ENCODE peak calls at places on chromosomes 2 and 18, in six cellular contexts. One of them, this sample, is unnamed.

GRCh38 chr2:133892352-133892913 is 324.2 kb upstream of the NCKAP5 start:
- DNase-seq in aorta: no peak
- DNase-seq in neuronal stem cell: no peak
- DNase-seq in MM.1S: no peak
- DNase-seq in CD8-positive, alpha-beta T cell: no peak
- DNase-seq in effector memory CD4-positive, alpha-beta T cell: no peak
- DNase-seq in this sample: no peak

GRCh38 chr2:18934886-18935285 is 345.5 kb upstream of the NT5C1B start:
- DNase-seq in neuronal stem cell: no peak
- DNase-seq in MM.1S: no peak
- DNase-seq in CD8-positive, alpha-beta T cell: no peak
- DNase-seq in aorta: no peak
- DNase-seq in effector memory CD4-positive, alpha-beta T cell: no peak
- DNase-seq in this sample: no peak

GRCh38 chr2:44980786-44981713 is 28.2 kb downstream of the SIX2 start:
- DNase-seq in MM.1S: no peak
- DNase-seq in CD8-positive, alpha-beta T cell: no peak
- DNase-seq in neuronal stem cell: no peak
- DNase-seq in aorta: no peak
- DNase-seq in effector memory CD4-positive, alpha-beta T cell: no peak
- DNase-seq in this sample: no peak

GRCh38 chr18:74906189-74906588 is 302.8 kb downstream of the PTGR3 start:
- DNase-seq in aorta: no peak
- DNase-seq in MM.1S: no peak
- DNase-seq in CD8-positive, alpha-beta T cell: no peak
- DNase-seq in neuronal stem cell: no peak
- DNase-seq in effector memory CD4-positive, alpha-beta T cell: no peak
- DNase-seq in this sample: no peak

GRCh38 chr2:231905026-231905425 is 21.2 kb downstream of the NPPC start:
- DNase-seq in aorta: peak
- DNase-seq in CD8-positive, alpha-beta T cell: no peak
- DNase-seq in MM.1S: no peak
- DNase-seq in neuronal stem cell: no peak
- DNase-seq in effector memory CD4-positive, alpha-beta T cell: no peak
- DNase-seq in this sample: no peak

GRCh38 chr2:176269319-176270099 is at the start of gene MTX2:
- DNase-seq in CD8-positive, alpha-beta T cell: peak
- DNase-seq in aorta: peak
- DNase-seq in effector memory CD4-positive, alpha-beta T cell: peak
- DNase-seq in MM.1S: peak
- DNase-seq in neuronal stem cell: peak
- DNase-seq in this sample: peak

GRCh38 chr2:44246436-44246835 is 28.8 kb upstream of the SLC3A1 start:
- DNase-seq in effector memory CD4-positive, alpha-beta T cell: no peak
- DNase-seq in CD8-positive, alpha-beta T cell: no peak
- DNase-seq in MM.1S: no peak
- DNase-seq in aorta: no peak
- DNase-seq in neuronal stem cell: no peak
- DNase-seq in this sample: no peak

GRCh38 chr2:177998006-177998405 is 74.6 kb downstream of the PDE11A start:
- DNase-seq in MM.1S: no peak
- DNase-seq in CD8-positive, alpha-beta T cell: no peak
- DNase-seq in effector memory CD4-positive, alpha-beta T cell: no peak
- DNase-seq in aorta: no peak
- DNase-seq in neuronal stem cell: no peak
- DNase-seq in this sample: no peak

GRCh38 chr18:55566456-55566935 is 21.5 kb downstream of the TCF4 start:
- DNase-seq in neuronal stem cell: no peak
- DNase-seq in MM.1S: no peak
- DNase-seq in CD8-positive, alpha-beta T cell: no peak
- DNase-seq in effector memory CD4-positive, alpha-beta T cell: no peak
- DNase-seq in aorta: no peak
- DNase-seq in this sample: no peak

GRCh38 chr2:232230557-232230956 is 148.0 kb upstream of the ALPP start:
- DNase-seq in CD8-positive, alpha-beta T cell: no peak
- DNase-seq in aorta: no peak
- DNase-seq in neuronal stem cell: peak
- DNase-seq in effector memory CD4-positive, alpha-beta T cell: no peak
- DNase-seq in MM.1S: peak
- DNase-seq in this sample: peak

GRCh38 chr2:227471924-227472264 is at the start of gene AGFG1:
- DNase-seq in effector memory CD4-positive, alpha-beta T cell: peak
- DNase-seq in MM.1S: peak
- DNase-seq in aorta: peak
- DNase-seq in CD8-positive, alpha-beta T cell: peak
- DNase-seq in neuronal stem cell: peak
- DNase-seq in this sample: peak

GRCh38 chr2:191265311-191266170 is 20.3 kb downstream of the MYO1B start:
- DNase-seq in aorta: no peak
- DNase-seq in CD8-positive, alpha-beta T cell: no peak
- DNase-seq in effector memory CD4-positive, alpha-beta T cell: no peak
- DNase-seq in neuronal stem cell: no peak
- DNase-seq in MM.1S: no peak
- DNase-seq in this sample: no peak

GRCh38 chr2:75003276-75003675 is 44.8 kb downstream of the POLE4 start:
- DNase-seq in neuronal stem cell: no peak
- DNase-seq in aorta: no peak
- DNase-seq in CD8-positive, alpha-beta T cell: no peak
- DNase-seq in effector memory CD4-positive, alpha-beta T cell: no peak
- DNase-seq in MM.1S: no peak
- DNase-seq in this sample: no peak

GRCh38 chr2:39875182-39875913 is 96.3 kb upstream of the THUMPD2 start:
- DNase-seq in effector memory CD4-positive, alpha-beta T cell: no peak
- DNase-seq in aorta: no peak
- DNase-seq in CD8-positive, alpha-beta T cell: no peak
- DNase-seq in MM.1S: no peak
- DNase-seq in neuronal stem cell: no peak
- DNase-seq in this sample: no peak

GRCh38 chr2:59540864-59541263 is 1012.6 kb downstream of the BCL11A start:
- DNase-seq in MM.1S: no peak
- DNase-seq in effector memory CD4-positive, alpha-beta T cell: no peak
- DNase-seq in CD8-positive, alpha-beta T cell: no peak
- DNase-seq in aorta: no peak
- DNase-seq in neuronal stem cell: no peak
- DNase-seq in this sample: no peak

GRCh38 chr2:71798266-71799012 is 345.1 kb downstream of the DYSF start:
- DNase-seq in CD8-positive, alpha-beta T cell: no peak
- DNase-seq in aorta: peak
- DNase-seq in MM.1S: peak
- DNase-seq in effector memory CD4-positive, alpha-beta T cell: no peak
- DNase-seq in neuronal stem cell: peak
- DNase-seq in this sample: peak

GRCh38 chr2:88161446-88161845 is 8.7 kb upstream of the THNSL2 start:
- DNase-seq in CD8-positive, alpha-beta T cell: no peak
- DNase-seq in MM.1S: no peak
- DNase-seq in effector memory CD4-positive, alpha-beta T cell: no peak
- DNase-seq in neuronal stem cell: no peak
- DNase-seq in aorta: no peak
- DNase-seq in this sample: no peak

GRCh38 chr2:104849618-104850097 is 4.3 kb upstream of the POU3F3 start:
- DNase-seq in aorta: no peak
- DNase-seq in MM.1S: peak
- DNase-seq in neuronal stem cell: no peak
- DNase-seq in CD8-positive, alpha-beta T cell: no peak
- DNase-seq in effector memory CD4-positive, alpha-beta T cell: no peak
- DNase-seq in this sample: peak

GRCh38 chr18:26493021-26493420 is 55.3 kb downstream of the KCTD1 start:
- DNase-seq in MM.1S: no peak
- DNase-seq in CD8-positive, alpha-beta T cell: no peak
- DNase-seq in effector memory CD4-positive, alpha-beta T cell: no peak
- DNase-seq in aorta: no peak
- DNase-seq in neuronal stem cell: no peak
- DNase-seq in this sample: no peak

GRCh38 chr18:59621027-59621426 is 76.2 kb downstream of the CCBE1 start:
- DNase-seq in MM.1S: no peak
- DNase-seq in CD8-positive, alpha-beta T cell: no peak
- DNase-seq in aorta: no peak
- DNase-seq in neuronal stem cell: no peak
- DNase-seq in effector memory CD4-positive, alpha-beta T cell: no peak
- DNase-seq in this sample: no peak

GRCh38 chr2:200703132-200703925 is 108.4 kb upstream of the BZW1 start:
- DNase-seq in neuronal stem cell: peak
- DNase-seq in aorta: no peak
- DNase-seq in MM.1S: peak
- DNase-seq in CD8-positive, alpha-beta T cell: no peak
- DNase-seq in effector memory CD4-positive, alpha-beta T cell: no peak
- DNase-seq in this sample: peak

GRCh38 chr18:63315879-63316278 is 3.7 kb downstream of the BCL2 start:
- DNase-seq in MM.1S: peak
- DNase-seq in aorta: no peak
- DNase-seq in effector memory CD4-positive, alpha-beta T cell: no peak
- DNase-seq in neuronal stem cell: no peak
- DNase-seq in CD8-positive, alpha-beta T cell: no peak
- DNase-seq in this sample: no peak

GRCh38 chr18:63317982-63318881 is 1.3 kb downstream of the BCL2 start:
- DNase-seq in effector memory CD4-positive, alpha-beta T cell: peak
- DNase-seq in MM.1S: peak
- DNase-seq in aorta: peak
- DNase-seq in CD8-positive, alpha-beta T cell: peak
- DNase-seq in neuronal stem cell: no peak
- DNase-seq in this sample: peak

GRCh38 chr18:63317556-63317946 is 2.0 kb downstream of the BCL2 start:
- DNase-seq in MM.1S: peak
- DNase-seq in neuronal stem cell: no peak
- DNase-seq in effector memory CD4-positive, alpha-beta T cell: no peak
- DNase-seq in aorta: no peak
- DNase-seq in CD8-positive, alpha-beta T cell: no peak
- DNase-seq in this sample: peak

GRCh38 chr18:63314991-63315662 is 4.4 kb downstream of the BCL2 start:
- DNase-seq in MM.1S: no peak
- DNase-seq in neuronal stem cell: no peak
- DNase-seq in aorta: no peak
- DNase-seq in effector memory CD4-positive, alpha-beta T cell: no peak
- DNase-seq in CD8-positive, alpha-beta T cell: no peak
- DNase-seq in this sample: peak

GRCh38 chr18:63316612-63317555 is 2.7 kb downstream of the BCL2 start:
- DNase-seq in neuronal stem cell: no peak
- DNase-seq in effector memory CD4-positive, alpha-beta T cell: no peak
- DNase-seq in aorta: no peak
- DNase-seq in MM.1S: peak
- DNase-seq in CD8-positive, alpha-beta T cell: no peak
- DNase-seq in this sample: peak
- H3K27ac ChIP-seq in neuronal stem cell: no peak
- H3K27ac ChIP-seq in effector memory CD4-positive, alpha-beta T cell: peak
- H3K27ac ChIP-seq in aorta: no peak
- H3K27ac ChIP-seq in MM.1S: peak
- H3K27ac ChIP-seq in CD8-positive, alpha-beta T cell: peak
- H3K27ac ChIP-seq in this sample: peak

GRCh38 chr2:28447943-28448737 is 47.7 kb upstream of the PLB1 start:
- DNase-seq in CD8-positive, alpha-beta T cell: no peak
- DNase-seq in aorta: no peak
- DNase-seq in effector memory CD4-positive, alpha-beta T cell: no peak
- DNase-seq in neuronal stem cell: no peak
- DNase-seq in MM.1S: no peak
- DNase-seq in this sample: peak

GRCh38 chr2:28449126-28449488 is 46.8 kb upstream of the PLB1 start:
- DNase-seq in effector memory CD4-positive, alpha-beta T cell: no peak
- DNase-seq in aorta: no peak
- DNase-seq in neuronal stem cell: no peak
- DNase-seq in MM.1S: no peak
- DNase-seq in CD8-positive, alpha-beta T cell: no peak
- DNase-seq in this sample: no peak

GRCh38 chr2:28450901-28451565 is 44.8 kb upstream of the PLB1 start:
- DNase-seq in effector memory CD4-positive, alpha-beta T cell: no peak
- DNase-seq in neuronal stem cell: no peak
- DNase-seq in aorta: no peak
- DNase-seq in MM.1S: no peak
- DNase-seq in CD8-positive, alpha-beta T cell: no peak
- DNase-seq in this sample: no peak

GRCh38 chr2:28448738-28449100 is 47.1 kb upstream of the PLB1 start:
- DNase-seq in effector memory CD4-positive, alpha-beta T cell: no peak
- DNase-seq in MM.1S: no peak
- DNase-seq in neuronal stem cell: no peak
- DNase-seq in CD8-positive, alpha-beta T cell: no peak
- DNase-seq in aorta: no peak
- DNase-seq in this sample: no peak

GRCh38 chr2:28449489-28450395 is 46.1 kb upstream of the PLB1 start:
- DNase-seq in MM.1S: no peak
- DNase-seq in aorta: no peak
- DNase-seq in effector memory CD4-positive, alpha-beta T cell: no peak
- DNase-seq in CD8-positive, alpha-beta T cell: no peak
- DNase-seq in neuronal stem cell: no peak
- DNase-seq in this sample: no peak
- H3K27ac ChIP-seq in MM.1S: no peak
- H3K27ac ChIP-seq in aorta: no peak
- H3K27ac ChIP-seq in effector memory CD4-positive, alpha-beta T cell: no peak
- H3K27ac ChIP-seq in CD8-positive, alpha-beta T cell: no peak
- H3K27ac ChIP-seq in neuronal stem cell: no peak
- H3K27ac ChIP-seq in this sample: no peak

DNA sequence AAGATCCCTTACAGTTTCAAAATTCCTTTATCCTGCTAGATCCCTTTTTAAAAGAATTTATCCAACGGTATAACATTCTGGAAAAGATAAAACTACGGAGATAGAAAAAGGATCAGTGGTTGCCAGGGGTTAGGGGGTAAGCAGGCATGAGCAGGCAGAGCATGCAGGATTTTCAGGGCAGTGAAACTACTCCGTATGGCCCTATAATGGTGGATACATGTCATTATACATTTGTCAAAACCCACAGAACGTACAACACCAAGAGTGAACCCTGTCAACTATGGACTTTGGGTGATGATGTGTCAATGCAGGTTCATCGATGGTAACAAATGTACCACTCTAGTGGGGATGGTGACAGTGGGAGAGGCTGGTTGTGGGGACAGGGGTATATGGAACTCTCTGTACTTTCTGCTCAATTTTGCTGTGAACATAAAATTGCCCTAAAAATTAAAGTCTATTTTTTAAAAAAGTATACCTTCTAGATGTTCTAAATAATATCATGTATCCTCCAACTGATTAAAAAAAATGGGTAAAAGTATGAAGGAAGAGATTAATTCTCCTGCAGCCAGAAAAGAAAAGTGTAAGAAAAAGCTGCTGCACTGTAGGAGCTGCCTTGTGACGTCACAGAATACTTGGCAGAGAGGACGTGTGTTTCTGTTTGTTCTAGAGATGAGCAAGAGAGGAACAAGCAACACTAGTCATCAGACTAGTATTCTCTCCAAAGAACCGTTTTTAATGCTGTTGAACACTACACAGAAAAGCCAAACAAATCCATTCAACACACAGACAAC is 23.6 kb downstream of the ANKRD44 start:
- DNase-seq in effector memory CD4-positive, alpha-beta T cell: peak
- DNase-seq in CD8-positive, alpha-beta T cell: no peak
- DNase-seq in MM.1S: no peak
- DNase-seq in aorta: no peak
- DNase-seq in neuronal stem cell: no peak
- DNase-seq in this sample: peak
- H3K27ac ChIP-seq in effector memory CD4-positive, alpha-beta T cell: peak
- H3K27ac ChIP-seq in CD8-positive, alpha-beta T cell: peak
- H3K27ac ChIP-seq in MM.1S: no peak
- H3K27ac ChIP-seq in aorta: no peak
- H3K27ac ChIP-seq in neuronal stem cell: no peak
- H3K27ac ChIP-seq in this sample: no peak

DNA sequence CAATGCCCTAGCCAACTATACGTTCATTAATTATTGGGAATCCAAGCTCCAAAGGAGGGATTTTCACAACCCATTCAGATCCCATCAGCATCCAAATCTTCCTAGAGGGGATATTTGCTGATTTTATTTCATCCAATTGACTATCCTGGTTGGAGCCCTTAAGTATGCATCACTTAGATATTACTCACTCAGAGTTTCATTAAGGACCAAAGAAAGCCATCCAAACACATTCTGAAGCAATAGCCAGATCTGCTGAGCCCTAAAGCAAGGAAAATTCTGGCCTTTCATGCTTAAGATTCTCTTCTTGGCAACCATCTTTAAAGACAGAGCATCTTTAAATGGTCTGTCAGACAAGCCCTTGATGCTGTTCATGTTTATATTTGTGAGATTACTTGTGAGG is 40.9 kb upstream of the C1D start:
- DNase-seq in effector memory CD4-positive, alpha-beta T cell: no peak
- DNase-seq in CD8-positive, alpha-beta T cell: no peak
- DNase-seq in MM.1S: no peak
- DNase-seq in neuronal stem cell: no peak
- DNase-seq in aorta: no peak
- DNase-seq in this sample: no peak
- H3K27ac ChIP-seq in effector memory CD4-positive, alpha-beta T cell: no peak
- H3K27ac ChIP-seq in CD8-positive, alpha-beta T cell: no peak
- H3K27ac ChIP-seq in MM.1S: no peak
- H3K27ac ChIP-seq in neuronal stem cell: no peak
- H3K27ac ChIP-seq in aorta: no peak
- H3K27ac ChIP-seq in this sample: no peak

This sample was measured in Karpas-422.